ENCODE peak calls at places on chromosomes 16 and 17, in six cellular contexts. G is HTR-8/SVneo; A is Daoy; B is ELF-1; W is activated CD8-positive, alpha-beta memory T cell treated with anti-CD3 and anti-CD28 coated beads for 4 hours; N is EL. T is an unnamed sample.

GRCh38 chr17:58249270-58250133 is 11.1 kb downstream of the LPO start:
- DNase-seq in G (peak), A (peak), B (peak), W (peak), N (peak), T (peak)

GRCh38 chr16:265711-266110 is 10.0 kb downstream of the RGS11 start:
- DNase-seq in G (no peak), A (no peak), B (no peak), W (no peak), N (no peak), T (peak)

GRCh38 chr17:79242873-79243602 is 168.4 kb downstream of the ENGASE start:
- DNase-seq in G (no peak), A (no peak), B (no peak), W (no peak), N (no peak), T (no peak)

GRCh38 chr17:81119223-81120148 is 45.8 kb upstream of the PVALEF start:
- DNase-seq in G (peak), A (peak), B (peak), W (peak), N (peak), T (peak)

GRCh38 chr17:55384833-55385232 is 36.8 kb downstream of the MMD start:
- DNase-seq in G (no peak), A (no peak), B (no peak), W (no peak), N (no peak), T (no peak)

GRCh38 chr16:11471548-11471947 is 115.2 kb downstream of the LITAF start:
- DNase-seq in G (no peak), A (no peak), B (no peak), W (no peak), N (no peak), T (no peak)

GRCh38 chr17:73342549-73343167 is 30.9 kb upstream of the CDC42EP4 start:
- DNase-seq in G (no peak), A (peak), B (peak), W (no peak), N (peak), T (peak)

GRCh38 chr16:67961551-67961957 is 6.9 kb downstream of the SLC12A4 start:
- DNase-seq in G (no peak), A (no peak), B (no peak), W (no peak), N (no peak), T (peak)

GRCh38 chr17:14149751-14150150 is 80.4 kb downstream of the COX10 start:
- DNase-seq in G (no peak), A (peak), B (no peak), W (no peak), N (no peak), T (no peak)

GRCh38 chr16:83899272-83899897 is 470 bp downstream of the MLYCD start:
- DNase-seq in G (peak), A (peak), B (peak), W (peak), N (peak), T (peak)

GRCh38 chr17:27635275-27635823 is 4.4 kb downstream of the LGALS9 start:
- DNase-seq in G (no peak), A (no peak), B (no peak), W (no peak), N (no peak), T (no peak)

GRCh38 chr17:3808701-3809100 is 7.7 kb upstream of the ITGAE start:
- DNase-seq in G (no peak), A (no peak), B (no peak), W (no peak), N (peak), T (no peak)

GRCh38 chr17:78324391-78325075 is 35.3 kb downstream of the SOCS3 start:
- DNase-seq in G (no peak), A (peak), B (peak), W (no peak), N (peak), T (peak)

GRCh38 chr16:46746821-46747776 is 1.0 kb downstream of the MYLK3 start:
- DNase-seq in G (peak), A (no peak), B (peak), W (no peak), N (no peak), T (peak)

GRCh38 chr17:44925731-44926697 is 10.7 kb upstream of the GFAP start:
- DNase-seq in G (no peak), A (no peak), B (no peak), W (no peak), N (no peak), T (no peak)

GRCh38 chr16:57084257-57084770 is 8.1 kb upstream of the CPNE2 start:
- DNase-seq in G (peak), A (peak), B (peak), W (peak), N (peak), T (peak)

GRCh38 chr16:67441289-67441753 is 10.4 kb downstream of the HSD11B2 start:
- DNase-seq in G (no peak), A (no peak), B (no peak), W (no peak), N (no peak), T (peak)

GRCh38 chr17:5069724-5070123 is 8.5 kb upstream of the ZFP3 start:
- DNase-seq in G (no peak), A (no peak), B (no peak), W (no peak), N (no peak), T (peak)

GRCh38 chr16:50697881-50698767 is 4.7 kb downstream of the NOD2 start:
- DNase-seq in G (no peak), A (peak), B (no peak), W (no peak), N (peak), T (no peak)

GRCh38 chr17:51035436-51035835 is 85.2 kb downstream of the SPAG9 start:
- DNase-seq in G (no peak), A (no peak), B (no peak), W (no peak), N (peak), T (no peak)

GRCh38 chr17:50459081-50459676 is 9.5 kb downstream of the CHAD start:
- DNase-seq in G (no peak), A (peak), B (no peak), W (no peak), N (peak), T (no peak)

GRCh38 chr17:7357381-7357780 is 2.4 kb downstream of the TMEM95 start:
- DNase-seq in G (no peak), A (no peak), B (no peak), W (no peak), N (no peak), T (no peak)

GRCh38 chr17:75318615-75319222 is 29.5 kb upstream of the SLC25A19 start:
- DNase-seq in G (no peak), A (no peak), B (no peak), W (no peak), N (no peak), T (no peak)

GRCh38 chr16:70746040-70746707 is 54.8 kb downstream of the VAC14 start:
- DNase-seq in G (peak), A (peak), B (no peak), W (no peak), N (peak), T (no peak)

GRCh38 chr17:14792751-14793150 is 472.4 kb downstream of the PMP22 start:
- DNase-seq in G (no peak), A (peak), B (no peak), W (no peak), N (no peak), T (no peak)

GRCh38 chr16:85017151-85017550 is 5.8 kb upstream of the ZDHHC7 start:
- DNase-seq in G (no peak), A (peak), B (no peak), W (no peak), N (no peak), T (no peak)

GRCh38 chr16:25270577-25270976 is 12.9 kb upstream of the ZKSCAN2 start:
- DNase-seq in G (no peak), A (no peak), B (no peak), W (no peak), N (no peak), T (no peak)

GRCh38 chr17:63919311-63919723 is 678 bp upstream of the GH1 start:
- DNase-seq in G (peak), A (peak), B (peak), W (peak), N (peak), T (peak)

GRCh38 chr17:15999974-16000827 is 577 bp downstream of the TTC19 start:
- DNase-seq in G (peak), A (no peak), B (peak), W (no peak), N (peak), T (peak)

GRCh38 chr17:49894761-49895160 is 46.9 kb upstream of the TAC4 start:
- DNase-seq in G (no peak), A (no peak), B (no peak), W (no peak), N (no peak), T (no peak)

T was measured in SJCRH30.